ENCODE peak calls at places on chromosomes 13 and 19, in ten cellular contexts. U is IMR-90; X is transverse colon; L is esophagus squamous epithelium; F is heart left ventricle; T is cardiac muscle cell; R is neuronal stem cell; J is effector memory CD4-positive, alpha-beta T cell; Q is ovary; Y is mesenchymal stem cell. S is an unnamed sample.
A peak's percentile ranks its signal among the peaks of the same experiment; 100 is the strongest.

GRCh38 chr13:36344886-36345437 is 1.2 kb downstream of the SPART start:
- DNase-seq in U (no peak), X (no peak), L (no peak), F (no peak), T (peak; percentile 3), R (no peak), J (peak; percentile 1), Q (peak; percentile 18), Y (no peak), S (no peak)

GRCh38 chr19:32173836-32174235 is 171.6 kb upstream of the ZNF507 start:
- DNase-seq in U (no peak), X (no peak), L (no peak), F (no peak), T (no peak), R (no peak), J (no peak), Q (no peak), Y (no peak), S (no peak)

GRCh38 chr13:45206340-45206739 is 5.5 kb upstream of the KCTD4 start:
- DNase-seq in U (peak; percentile 96), X (no peak), L (no peak), F (no peak), T (no peak), R (no peak), J (no peak), Q (no peak), Y (peak; percentile 89), S (no peak)

GRCh38 chr13:112759834-112760233 is 70.0 kb downstream of the ATP11A start:
- DNase-seq in U (no peak), X (no peak), L (no peak), F (no peak), T (no peak), R (no peak), J (no peak), Q (no peak), Y (no peak), S (no peak)

GRCh38 chr19:991174-991931 is 7.2 kb downstream of the WDR18 start:
- DNase-seq in U (peak; percentile 46), X (peak; percentile 37), L (no peak), F (peak; percentile 57), T (peak; percentile 13), R (no peak), J (peak; percentile 49), Q (no peak), Y (peak; percentile 56), S (peak; percentile 57)

GRCh38 chr19:43624933-43625332 is 5.5 kb upstream of the ZNF428 start:
- DNase-seq in U (peak; percentile 8), X (peak; percentile 82), L (peak; percentile 10), F (no peak), T (peak; percentile 62), R (no peak), J (peak; percentile 73), Q (no peak), Y (peak; percentile 37), S (peak; percentile 68)

GRCh38 chr19:49271080-49271753 is 53.8 kb downstream of the SLC6A16 start:
- DNase-seq in U (no peak), X (no peak), L (no peak), F (no peak), T (no peak), R (no peak), J (no peak), Q (no peak), Y (no peak), S (no peak)

GRCh38 chr19:48703316-48703715 is 7.5 kb downstream of the FUT2 start:
- DNase-seq in U (no peak), X (no peak), L (no peak), F (no peak), T (no peak), R (no peak), J (no peak), Q (no peak), Y (no peak), S (no peak)

GRCh38 chr13:46600943-46601311 is 48.0 kb downstream of the LRCH1 start:
- DNase-seq in U (no peak), X (no peak), L (no peak), F (no peak), T (no peak), R (no peak), J (no peak), Q (no peak), Y (no peak), S (no peak)

GRCh38 chr13:46605089-46605488 is 52.1 kb downstream of the LRCH1 start:
- DNase-seq in U (no peak), X (no peak), L (no peak), F (peak; percentile 51), T (no peak), R (no peak), J (no peak), Q (no peak), Y (no peak), S (no peak)

GRCh38 chr13:46604226-46604968 is 51.4 kb downstream of the LRCH1 start:
- DNase-seq in U (no peak), X (no peak), L (no peak), F (no peak), T (no peak), R (no peak), J (no peak), Q (no peak), Y (no peak), S (no peak)

GRCh38 chr13:46603165-46603603 is 50.2 kb downstream of the LRCH1 start:
- DNase-seq in U (no peak), X (no peak), L (no peak), F (peak; percentile 46), T (no peak), R (no peak), J (no peak), Q (no peak), Y (no peak), S (no peak)

DNA sequence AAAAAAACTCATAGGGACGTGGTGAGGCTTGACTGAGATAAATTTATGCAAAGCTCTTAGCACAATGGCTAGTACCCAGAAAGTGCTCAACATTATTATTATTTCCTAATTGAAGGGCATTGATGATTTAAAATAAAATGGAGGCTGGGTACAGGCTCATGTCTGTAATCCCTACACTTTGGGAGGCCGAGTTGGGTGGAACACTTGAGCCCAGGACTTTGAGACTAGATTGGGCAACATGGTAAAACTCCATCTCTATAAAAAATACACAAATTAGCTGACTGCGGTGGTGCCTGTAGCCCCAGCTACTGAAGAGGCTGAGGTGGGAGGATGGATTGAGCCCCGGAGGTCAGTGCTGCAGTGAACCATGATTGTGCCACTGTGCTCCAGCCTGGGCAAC is 49.6 kb downstream of the LRCH1 start:
- DNase-seq in U (no peak), X (no peak), L (no peak), F (no peak), T (no peak), R (no peak), J (no peak), Q (no peak), Y (no peak), S (no peak)
- H3K4me1 ChIP-seq in U (peaks cover 13% of the 10 kb centered on the region), X (peaks cover 97% of the 10 kb centered on the region), L (peaks cover 23% of the 10 kb centered on the region), F (peaks cover 55% of the 10 kb centered on the region), T (peaks cover 31% of the 10 kb centered on the region), R (no peaks in the 10 kb centered on the region), J (peaks cover 21% of the 10 kb centered on the region), Q (peaks cover 7% of the 10 kb centered on the region), Y (peaks cover 15% of the 10 kb centered on the region), S (peaks cover 22% of the 10 kb centered on the region)

GRCh38 chr19:14439014-14439413 is 5.9 kb downstream of the PKN1 start:
- DNase-seq in U (no peak), X (no peak), L (no peak), F (no peak), T (no peak), R (no peak), J (no peak), Q (no peak), Y (no peak), S (no peak)

GRCh38 chr19:14443632-14444216 is 10.6 kb downstream of the PKN1 start:
- DNase-seq in U (no peak), X (no peak), L (no peak), F (no peak), T (no peak), R (no peak), J (no peak), Q (no peak), Y (no peak), S (no peak)

GRCh38 chr19:14440049-14440448 is 6.9 kb downstream of the PKN1 start:
- DNase-seq in U (no peak), X (peak; percentile 79), L (peak; percentile 61), F (peak; percentile 84), T (no peak), R (no peak), J (peak; percentile 60), Q (no peak), Y (no peak), S (peak; percentile 71)

GRCh38 chr19:14442904-14443631 is 10.0 kb downstream of the PKN1 start:
- DNase-seq in U (no peak), X (no peak), L (no peak), F (no peak), T (no peak), R (no peak), J (no peak), Q (no peak), Y (no peak), S (no peak)

DNA sequence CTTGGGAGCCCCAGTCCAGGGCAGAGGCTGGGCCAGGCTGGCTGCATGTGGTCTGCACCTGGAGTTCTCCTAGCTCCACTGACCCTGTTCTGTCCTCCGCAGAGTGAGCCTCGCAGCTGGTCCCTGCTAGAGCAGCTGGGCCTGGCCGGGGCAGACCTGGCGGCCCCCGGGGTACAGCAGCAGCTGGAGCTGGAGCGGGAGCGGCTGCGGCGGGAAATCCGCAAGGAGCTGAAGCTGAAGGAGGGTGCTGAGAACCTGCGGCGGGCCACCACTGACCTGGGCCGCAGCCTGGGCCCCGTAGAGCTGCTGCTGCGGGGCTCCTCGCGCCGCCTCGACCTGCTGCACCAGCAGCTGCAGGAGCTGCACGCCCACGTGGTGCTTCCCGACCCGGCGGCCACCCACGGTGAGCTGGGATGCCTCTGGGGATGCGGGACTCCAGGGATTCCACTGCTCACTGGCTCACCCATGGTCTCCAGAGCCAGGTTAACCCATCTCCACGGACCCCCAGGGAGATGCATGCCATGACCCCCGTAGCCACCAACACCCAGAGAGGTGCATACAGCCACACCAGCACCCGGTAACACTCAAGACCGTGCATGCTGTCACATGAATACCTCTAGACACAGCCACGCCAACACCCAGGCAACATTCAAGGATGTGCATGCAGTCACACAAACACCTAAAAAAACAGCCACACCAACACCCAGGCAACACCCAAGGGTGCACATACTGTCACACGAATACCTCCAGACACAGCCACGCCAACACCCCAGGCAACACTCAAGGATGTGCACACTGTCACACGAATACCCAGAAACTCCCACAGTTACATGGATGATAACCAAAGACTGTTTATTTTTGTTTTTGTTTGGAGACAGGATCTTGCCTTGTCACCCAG is 8.2 kb downstream of the PKN1 start:
- DNase-seq in U (no peak), X (no peak), L (no peak), F (peak; percentile 44), T (no peak), R (no peak), J (no peak), Q (no peak), Y (no peak), S (no peak)
- H3K4me3 ChIP-seq in U (no peak overlapping the region), X (no peak overlapping the region), L (no peak overlapping the region), F (no peak overlapping the region), T (no peak overlapping the region), R (no peak overlapping the region), J (peak overlapping the region; percentile 53), Q (no peak overlapping the region), Y (no peak overlapping the region), S (no peak overlapping the region)

DNA sequence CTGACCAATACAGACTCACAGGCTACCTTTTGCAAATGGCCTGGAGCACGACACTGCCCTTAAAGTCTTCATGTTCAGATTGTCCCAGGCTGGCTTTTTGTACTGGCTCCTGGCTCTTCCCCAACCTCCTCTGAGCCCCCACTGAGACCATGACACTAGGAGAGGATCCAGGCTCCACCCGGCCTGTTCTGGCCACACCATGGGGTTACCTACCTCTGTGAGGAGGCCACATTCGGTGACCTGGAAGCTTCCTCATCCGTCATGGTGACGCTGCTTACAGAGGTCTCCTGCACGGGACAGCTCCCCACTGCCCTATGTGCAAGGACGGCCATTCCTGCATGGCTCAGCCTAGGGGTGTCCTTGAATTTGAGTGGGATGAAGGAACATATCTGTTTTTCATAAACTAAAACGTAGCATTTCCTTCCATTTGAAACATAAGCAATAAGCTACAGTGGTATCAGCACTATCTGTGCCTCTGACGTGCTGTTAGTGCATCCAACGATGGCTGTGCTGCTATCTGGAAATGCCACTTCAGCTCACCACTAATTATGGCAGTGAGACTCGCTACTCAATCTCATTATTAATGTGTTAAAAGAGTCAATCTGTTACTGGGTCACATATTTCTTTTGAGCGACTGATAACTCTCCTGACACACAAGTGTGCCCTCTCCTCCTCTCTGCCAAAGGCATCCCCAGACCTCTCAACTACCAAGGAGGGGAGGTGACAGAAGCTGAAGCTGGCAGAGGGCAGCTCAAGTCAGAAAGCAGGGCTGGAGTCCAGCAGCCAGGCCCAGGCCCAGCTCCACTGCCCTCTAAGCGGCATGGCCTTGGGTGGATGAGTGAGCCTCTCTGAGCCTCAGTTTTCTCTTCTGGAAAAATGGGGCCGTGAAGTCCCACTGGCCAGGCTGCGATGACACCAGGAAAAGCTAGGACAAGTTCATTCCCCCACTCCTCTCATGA is 29.6 kb downstream of the ELL start:
- DNase-seq in U (no peak), X (no peak), L (no peak), F (no peak), T (no peak), R (no peak), J (no peak), Q (peak; percentile 43), Y (no peak), S (peak; percentile 56)
- H3K4me1 ChIP-seq in U (peaks cover 31% of the 10 kb centered on the region), X (peaks cover 66% of the 10 kb centered on the region), L (peaks cover 44% of the 10 kb centered on the region), F (peaks cover 50% of the 10 kb centered on the region), T (peaks cover 35% of the 10 kb centered on the region), R (peaks cover 12% of the 10 kb centered on the region), J (peaks cover 53% of the 10 kb centered on the region), Q (peaks cover 36% of the 10 kb centered on the region), Y (peaks cover 47% of the 10 kb centered on the region), S (peaks cover 88% of the 10 kb centered on the region)

GRCh38 chr13:66659291-66660012 is 570.7 kb downstream of the PCDH9 start:
- DNase-seq in U (no peak), X (no peak), L (no peak), F (no peak), T (no peak), R (no peak), J (no peak), Q (no peak), Y (peak; percentile 46), S (no peak)
- H3K4me3 ChIP-seq in U (no peak overlapping the region), X (no peak overlapping the region), L (no peak overlapping the region), F (no peak overlapping the region), T (no peak overlapping the region), R (no peak overlapping the region), J (no peak overlapping the region), Q (no peak overlapping the region), Y (peak overlapping the region; percentile 49), S (peak overlapping the region; percentile 34)

S was measured in psoas muscle.